ENCODE peak calls at places on chromosome 2, in six cellular contexts. M, T, X, K, C and Z are unnamed samples.

GRCh38 chr2:199680482-199680881 is 170.5 kb downstream of the FTCDNL1 start:
- DNase-seq in M (no peak), T (no peak), X (no peak), K (no peak), C (no peak), Z (no peak)

GRCh38 chr2:36626071-36626470 is 28.1 kb upstream of the FEZ2 start:
- DNase-seq in M (no peak), T (no peak), X (no peak), K (no peak), C (no peak), Z (no peak)

GRCh38 chr2:95012881-95013550 is 12.5 kb upstream of the MAL start:
- DNase-seq in M (no peak), T (no peak), X (no peak), K (no peak), C (no peak), Z (no peak)

GRCh38 chr2:43224131-43224570 is 2.3 kb downstream of the ZFP36L2 start:
- DNase-seq in M (peak), T (peak), X (peak), K (peak), C (peak), Z (peak)

GRCh38 chr2:239726631-239727181 is 298.4 kb downstream of the NDUFA10 start:
- DNase-seq in M (no peak), T (no peak), X (no peak), K (no peak), C (no peak), Z (no peak)

GRCh38 chr2:57333221-57333620 is 713.4 kb upstream of the VRK2 start:
- DNase-seq in M (no peak), T (no peak), X (no peak), K (peak), C (no peak), Z (no peak)

GRCh38 chr2:222424729-222425671 is 657 bp downstream of the SGPP2 start:
- DNase-seq in M (no peak), T (peak), X (no peak), K (no peak), C (no peak), Z (peak)

GRCh38 chr2:9799011-9799596 is 44.2 kb upstream of the TAF1B start:
- DNase-seq in M (no peak), T (no peak), X (no peak), K (no peak), C (no peak), Z (no peak)

GRCh38 chr2:226030369-226031077 is 631.0 kb downstream of the NYAP2 start:
- DNase-seq in M (peak), T (peak), X (no peak), K (no peak), C (no peak), Z (no peak)

GRCh38 chr2:36069083-36069482 is 286.5 kb upstream of the CRIM1 start:
- DNase-seq in M (no peak), T (no peak), X (no peak), K (no peak), C (no peak), Z (no peak)

GRCh38 chr2:123720760-123721159 is 304.3 kb upstream of the CNTNAP5 start:
- DNase-seq in M (no peak), T (no peak), X (no peak), K (peak), C (no peak), Z (peak)

GRCh38 chr2:218259099-218259921 is 1.5 kb upstream of the GPBAR1 start:
- DNase-seq in M (no peak), T (no peak), X (no peak), K (peak), C (peak), Z (no peak)

GRCh38 chr2:218255441-218255840 is 5.4 kb upstream of the GPBAR1 start:
- DNase-seq in M (no peak), T (no peak), X (no peak), K (peak), C (no peak), Z (no peak)

GRCh38 chr2:218260166-218260565 is 649 bp upstream of the GPBAR1 start:
- DNase-seq in M (no peak), T (no peak), X (no peak), K (no peak), C (no peak), Z (no peak)

GRCh38 chr2:218256612-218257350 is 4.0 kb upstream of the GPBAR1 start:
- DNase-seq in M (no peak), T (no peak), X (no peak), K (no peak), C (no peak), Z (no peak)

DNA sequence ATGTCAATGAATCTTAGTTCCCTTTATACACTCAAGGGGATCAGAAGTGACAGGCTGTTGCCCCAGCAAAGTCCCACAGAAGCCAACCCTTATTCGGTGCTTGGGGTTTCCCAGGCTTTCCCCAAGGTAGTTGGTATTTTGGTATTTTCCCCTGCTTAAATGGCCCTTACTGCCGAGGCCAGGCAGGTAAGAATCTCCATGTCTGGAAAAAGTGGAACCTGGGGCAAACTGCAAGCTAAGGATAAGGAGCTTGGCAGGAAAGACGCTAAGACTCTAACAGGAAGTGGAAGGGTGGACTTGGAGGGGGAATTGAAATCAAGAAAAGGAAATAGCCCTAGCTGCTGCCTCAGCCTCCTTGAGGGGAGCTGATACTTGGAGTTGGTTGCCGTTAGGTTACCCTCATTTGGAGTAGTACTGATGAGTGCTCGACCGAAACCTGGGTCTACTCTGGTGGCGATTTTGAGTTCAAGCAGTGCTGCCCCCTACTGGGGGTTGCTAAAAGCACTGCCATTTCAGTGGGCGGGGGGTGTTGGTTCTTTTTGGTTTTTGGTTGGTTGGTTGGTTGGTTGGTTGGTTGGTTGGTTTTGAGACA is 3.3 kb upstream of the GPBAR1 start:
- DNase-seq in M (peak), T (peak), X (peak), K (peak), C (no peak), Z (peak)
- TF ChIP-seq CTCF in M (peak), T (peak), X (peak), K (peak), C (peak), Z (peak)

GRCh38 chr2:64987963-64988419 is 1.2 kb upstream of the SLC1A4 start:
- DNase-seq in M (peak), T (no peak), X (no peak), K (no peak), C (no peak), Z (peak)

GRCh38 chr2:64989126-64989981 is at the start of gene SLC1A4:
- DNase-seq in M (peak), T (peak), X (peak), K (peak), C (peak), Z (peak)

GRCh38 chr2:64989982-64990614 is 899 bp downstream of the SLC1A4 start:
- DNase-seq in M (peak), T (peak), X (no peak), K (no peak), C (peak), Z (no peak)

GRCh38 chr2:64987001-64987962 is 1.9 kb upstream of the SLC1A4 start:
- DNase-seq in M (no peak), T (no peak), X (no peak), K (peak), C (no peak), Z (peak)

DNA sequence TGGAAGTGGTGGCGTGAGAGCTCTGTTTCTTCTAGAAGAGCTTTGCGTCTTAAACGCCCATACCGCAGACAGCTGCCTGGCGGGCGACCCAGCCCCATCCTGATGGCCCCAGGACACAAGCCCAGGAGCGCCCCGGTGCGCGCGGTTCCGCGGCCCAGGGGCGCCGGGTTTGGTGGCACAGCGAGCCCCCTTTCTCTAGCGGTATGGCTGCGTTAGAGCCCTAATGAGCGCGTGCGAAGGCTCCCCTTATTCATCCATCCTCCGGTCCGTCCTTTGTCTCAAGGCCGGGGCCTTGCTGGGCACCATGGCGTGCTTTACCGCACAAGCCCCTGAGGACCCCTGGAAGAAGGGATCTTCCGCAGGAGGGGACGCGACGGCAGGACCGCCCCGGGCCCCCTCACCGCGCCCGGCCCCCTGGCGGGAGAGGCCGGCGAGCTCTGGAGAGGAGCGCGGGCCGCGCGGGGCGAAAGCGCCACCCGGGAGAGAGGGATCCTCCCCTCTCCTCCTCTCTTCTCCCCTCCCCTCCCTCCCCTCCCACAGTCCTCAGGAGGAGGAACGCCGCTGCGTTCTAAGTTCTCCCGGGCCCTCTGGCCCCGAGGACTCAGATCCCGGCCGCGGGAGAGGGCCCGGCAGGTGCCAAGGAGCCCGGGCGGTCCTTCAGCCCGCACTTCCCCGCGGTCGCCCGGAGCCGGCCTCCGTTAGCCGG is 626 bp upstream of the SLC1A4 start:
- DNase-seq in M (peak), T (peak), X (peak), K (peak), C (peak), Z (peak)
- TF ChIP-seq CTCF in M (no peak), T (peak), X (no peak), K (peak), C (peak), Z (peak)

GRCh38 chr2:181581534-181581933 is 75.4 kb downstream of the CERKL start:
- DNase-seq in M (no peak), T (peak), X (no peak), K (no peak), C (no peak), Z (no peak)
- TF ChIP-seq CTCF in M (no peak), T (peak), X (no peak), K (no peak), C (no peak), Z (peak)

GRCh38 chr2:230221533-230221932 is 1.7 kb upstream of the SP110 start:
- DNase-seq in M (no peak), T (no peak), X (no peak), K (no peak), C (no peak), Z (no peak)

GRCh38 chr2:230227216-230227615 is 1.7 kb downstream of the SP140 start:
- DNase-seq in M (no peak), T (no peak), X (no peak), K (no peak), C (no peak), Z (no peak)

GRCh38 chr2:230226090-230226551 is 585 bp downstream of the SP140 start:
- DNase-seq in M (peak), T (no peak), X (no peak), K (no peak), C (no peak), Z (no peak)

GRCh38 chr2:230225486-230225885 is at the start of gene SP140:
- DNase-seq in M (peak), T (no peak), X (peak), K (no peak), C (peak), Z (no peak)

DNA sequence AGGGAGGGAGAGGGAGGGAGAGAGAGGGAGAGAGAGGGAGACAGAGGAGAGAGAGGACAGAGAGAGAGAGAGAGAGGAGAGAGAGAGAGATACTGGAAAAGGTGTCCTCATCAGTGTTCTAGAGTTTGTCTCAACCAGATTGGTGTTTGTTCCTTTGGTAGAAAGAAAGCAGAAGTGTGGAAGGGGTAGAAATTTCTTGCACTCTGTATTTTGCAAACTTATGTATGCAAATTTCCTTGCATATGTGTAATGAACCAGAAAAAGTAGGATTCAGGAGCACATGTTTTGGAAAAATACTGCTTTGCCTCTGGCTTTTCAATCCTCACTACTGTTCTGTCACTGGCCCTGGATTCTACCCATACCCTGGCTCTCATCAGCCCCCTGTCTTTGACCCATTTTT is 1.1 kb upstream of the SP140 start:
- DNase-seq in M (peak), T (no peak), X (no peak), K (no peak), C (no peak), Z (no peak)
- TF ChIP-seq CTCF in M (no peak), T (no peak), X (no peak), K (no peak), C (no peak), Z (no peak)

GRCh38 chr2:224242543-224242942 is 159.4 kb downstream of the FAM124B start:
- DNase-seq in M (no peak), T (no peak), X (no peak), K (peak), C (no peak), Z (peak)
- TF ChIP-seq CTCF in M (no peak), T (no peak), X (no peak), K (no peak), C (no peak), Z (no peak)

DNA sequence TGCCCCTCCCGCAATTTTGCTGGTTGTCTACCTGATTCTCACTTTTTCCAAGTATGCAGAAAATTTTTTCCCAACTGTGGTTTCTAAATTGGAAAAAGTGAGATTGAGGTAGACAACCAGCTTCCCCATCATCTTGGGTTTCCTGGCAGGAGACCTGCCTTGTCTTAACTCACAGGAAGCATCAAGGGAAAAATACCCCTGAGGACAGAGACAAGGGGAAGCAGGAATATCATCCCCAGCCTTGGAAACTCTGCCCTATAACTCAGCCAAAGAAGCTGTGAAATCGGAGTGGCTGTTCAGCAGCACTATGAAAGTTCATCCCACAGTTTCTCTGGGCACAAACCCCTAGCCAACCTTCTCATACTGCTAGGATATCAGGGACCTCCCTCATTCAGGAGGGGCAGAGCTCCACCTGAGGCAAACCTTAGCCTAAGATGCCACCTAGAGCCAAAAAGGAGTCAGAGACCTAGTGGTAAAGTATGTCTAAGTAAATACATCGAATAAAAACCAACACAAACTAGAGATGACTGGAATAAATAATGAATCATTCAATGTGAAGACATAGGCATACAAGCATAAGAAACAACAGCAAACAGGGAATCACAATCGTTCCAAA is 68.2 kb downstream of the ZSWIM2 start:
- DNase-seq in M (no peak), T (peak), X (no peak), K (peak), C (no peak), Z (peak)
- TF ChIP-seq CTCF in M (no peak), T (peak), X (no peak), K (peak), C (no peak), Z (peak)

DNA sequence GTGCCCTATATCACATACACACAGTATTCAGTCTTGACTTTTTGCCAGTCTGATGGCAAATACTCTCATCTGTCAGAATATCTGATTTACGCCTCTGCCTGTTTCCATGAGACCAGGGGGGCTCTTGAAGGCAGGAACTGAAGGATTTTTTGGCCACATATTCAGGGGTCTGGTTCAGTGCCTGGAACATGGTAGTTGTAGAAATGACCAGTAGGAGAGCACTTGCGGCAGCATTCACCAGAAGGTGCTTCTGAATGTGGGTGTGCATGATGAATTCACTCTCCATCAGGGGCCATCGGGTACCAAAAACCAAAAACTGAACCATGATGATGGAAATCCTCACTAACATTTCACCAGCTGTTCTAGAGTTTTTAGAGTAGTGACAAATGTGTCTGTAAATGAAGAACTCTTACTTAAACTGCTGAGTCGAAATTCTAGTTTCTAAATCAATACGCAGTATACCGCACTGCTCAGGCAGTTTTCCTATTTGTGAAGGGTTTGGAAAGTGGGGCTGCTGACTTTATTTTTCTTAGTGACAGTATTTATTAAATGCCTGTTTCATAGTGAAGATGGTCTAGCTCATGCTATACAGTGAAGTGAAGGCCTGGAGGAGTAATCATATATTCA is 54.6 kb downstream of the MERTK start:
- DNase-seq in M (no peak), T (no peak), X (no peak), K (no peak), C (no peak), Z (no peak)
- TF ChIP-seq CTCF in M (no peak), T (peak), X (no peak), K (no peak), C (no peak), Z (no peak)

GRCh38 chr2:234033174-234033573 is 17.3 kb upstream of the SPP2 start:
- DNase-seq in M (no peak), T (no peak), X (no peak), K (peak), C (no peak), Z (no peak)
- TF ChIP-seq CTCF in M (no peak), T (no peak), X (no peak), K (no peak), C (no peak), Z (no peak)